ENCODE peak calls at places on chromosome 7, in nine cellular contexts. One of them, this sample, is unnamed.

GRCh38 chr7:96327429-96327828 is 5.5 kb upstream of the SLC25A13 start:
- ATAC-seq in T-helper 17 cell: no peak
- ATAC-seq in activated T-cell treated with anti-CD3 and anti-CD28 coated beads, Interleukin-2, amount 50 U/mL, for 4 hours: no peak
- ATAC-seq in activated B cell treated with CpG ODN at 0.5 μM for 24 hours: no peak
- ATAC-seq in right lobe of liver: peak; percentile 82
- ATAC-seq in Right ventricle myocardium inferior: no peak
- ATAC-seq in activated CD8-positive, alpha-beta T cell treated with anti-CD3 and anti-CD28 coated beads, Interleukin-2, amount 10 ng/mL, durations not matched to agents 7 days and 5 days: no peak
- ATAC-seq in stimulated activated naive B cell treated with anti-CD40 and anti-IgM and Interleukin-4, amounts not matched to agents 10 μg/mL and 1 μg/mL and 100 μg/mL, for 72 hours: no peak
- ATAC-seq in left cardiac atrium: no peak
- ATAC-seq in this sample: no peak

GRCh38 chr7:17559388-17559787 is 260.9 kb downstream of the AHR start:
- ATAC-seq in right lobe of liver: no peak
- ATAC-seq in activated CD8-positive, alpha-beta T cell treated with anti-CD3 and anti-CD28 coated beads, Interleukin-2, amount 10 ng/mL, durations not matched to agents 7 days and 5 days: no peak
- ATAC-seq in T-helper 17 cell: no peak
- ATAC-seq in stimulated activated naive B cell treated with anti-CD40 and anti-IgM and Interleukin-4, amounts not matched to agents 10 μg/mL and 1 μg/mL and 100 μg/mL, for 72 hours: no peak
- ATAC-seq in Right ventricle myocardium inferior: no peak
- ATAC-seq in left cardiac atrium: no peak
- ATAC-seq in activated B cell treated with CpG ODN at 0.5 μM for 24 hours: no peak
- ATAC-seq in activated T-cell treated with anti-CD3 and anti-CD28 coated beads, Interleukin-2, amount 50 U/mL, for 4 hours: no peak
- ATAC-seq in this sample: no peak

GRCh38 chr7:8232999-8233847 is 28.7 kb downstream of the ICA1 start:
- ATAC-seq in T-helper 17 cell: no peak
- ATAC-seq in activated T-cell treated with anti-CD3 and anti-CD28 coated beads, Interleukin-2, amount 50 U/mL, for 4 hours: peak; percentile 43
- ATAC-seq in right lobe of liver: no peak
- ATAC-seq in activated B cell treated with CpG ODN at 0.5 μM for 24 hours: no peak
- ATAC-seq in activated CD8-positive, alpha-beta T cell treated with anti-CD3 and anti-CD28 coated beads, Interleukin-2, amount 10 ng/mL, durations not matched to agents 7 days and 5 days: no peak
- ATAC-seq in stimulated activated naive B cell treated with anti-CD40 and anti-IgM and Interleukin-4, amounts not matched to agents 10 μg/mL and 1 μg/mL and 100 μg/mL, for 72 hours: no peak
- ATAC-seq in Right ventricle myocardium inferior: peak; percentile 92
- ATAC-seq in left cardiac atrium: peak; percentile 88
- ATAC-seq in this sample: no peak

GRCh38 chr7:99393363-99394187 is 14.8 kb downstream of the PDAP1 start:
- ATAC-seq in stimulated activated naive B cell treated with anti-CD40 and anti-IgM and Interleukin-4, amounts not matched to agents 10 μg/mL and 1 μg/mL and 100 μg/mL, for 72 hours: no peak
- ATAC-seq in Right ventricle myocardium inferior: peak; percentile 58
- ATAC-seq in activated T-cell treated with anti-CD3 and anti-CD28 coated beads, Interleukin-2, amount 50 U/mL, for 4 hours: no peak
- ATAC-seq in left cardiac atrium: peak; percentile 76
- ATAC-seq in activated CD8-positive, alpha-beta T cell treated with anti-CD3 and anti-CD28 coated beads, Interleukin-2, amount 10 ng/mL, durations not matched to agents 7 days and 5 days: no peak
- ATAC-seq in right lobe of liver: peak; percentile 43
- ATAC-seq in activated B cell treated with CpG ODN at 0.5 μM for 24 hours: no peak
- ATAC-seq in T-helper 17 cell: no peak
- ATAC-seq in this sample: peak; percentile 16

GRCh38 chr7:74461970-74462706 is 8.4 kb downstream of the GTF2IRD1 start:
- ATAC-seq in activated CD8-positive, alpha-beta T cell treated with anti-CD3 and anti-CD28 coated beads, Interleukin-2, amount 10 ng/mL, durations not matched to agents 7 days and 5 days: no peak
- ATAC-seq in stimulated activated naive B cell treated with anti-CD40 and anti-IgM and Interleukin-4, amounts not matched to agents 10 μg/mL and 1 μg/mL and 100 μg/mL, for 72 hours: no peak
- ATAC-seq in activated T-cell treated with anti-CD3 and anti-CD28 coated beads, Interleukin-2, amount 50 U/mL, for 4 hours: no peak
- ATAC-seq in right lobe of liver: no peak
- ATAC-seq in left cardiac atrium: no peak
- ATAC-seq in T-helper 17 cell: no peak
- ATAC-seq in Right ventricle myocardium inferior: no peak
- ATAC-seq in activated B cell treated with CpG ODN at 0.5 μM for 24 hours: no peak
- ATAC-seq in this sample: peak; percentile 17

GRCh38 chr7:6577369-6578113 is at the start of gene ZDHHC4:
- ATAC-seq in activated CD8-positive, alpha-beta T cell treated with anti-CD3 and anti-CD28 coated beads, Interleukin-2, amount 10 ng/mL, durations not matched to agents 7 days and 5 days: peak; percentile 97
- ATAC-seq in activated B cell treated with CpG ODN at 0.5 μM for 24 hours: peak; percentile 88
- ATAC-seq in left cardiac atrium: peak; percentile 99
- ATAC-seq in right lobe of liver: peak; percentile 99
- ATAC-seq in activated T-cell treated with anti-CD3 and anti-CD28 coated beads, Interleukin-2, amount 50 U/mL, for 4 hours: peak; percentile 98
- ATAC-seq in Right ventricle myocardium inferior: peak; percentile 99
- ATAC-seq in stimulated activated naive B cell treated with anti-CD40 and anti-IgM and Interleukin-4, amounts not matched to agents 10 μg/mL and 1 μg/mL and 100 μg/mL, for 72 hours: peak; percentile 99
- ATAC-seq in T-helper 17 cell: peak; percentile 95
- ATAC-seq in this sample: peak; percentile 97

GRCh38 chr7:74499835-74500388 is 46.2 kb downstream of the GTF2IRD1 start:
- ATAC-seq in Right ventricle myocardium inferior: no peak
- ATAC-seq in activated B cell treated with CpG ODN at 0.5 μM for 24 hours: no peak
- ATAC-seq in stimulated activated naive B cell treated with anti-CD40 and anti-IgM and Interleukin-4, amounts not matched to agents 10 μg/mL and 1 μg/mL and 100 μg/mL, for 72 hours: no peak
- ATAC-seq in left cardiac atrium: no peak
- ATAC-seq in right lobe of liver: no peak
- ATAC-seq in activated T-cell treated with anti-CD3 and anti-CD28 coated beads, Interleukin-2, amount 50 U/mL, for 4 hours: no peak
- ATAC-seq in T-helper 17 cell: no peak
- ATAC-seq in activated CD8-positive, alpha-beta T cell treated with anti-CD3 and anti-CD28 coated beads, Interleukin-2, amount 10 ng/mL, durations not matched to agents 7 days and 5 days: no peak
- ATAC-seq in this sample: no peak

GRCh38 chr7:92158660-92159575 is 20.0 kb downstream of the LRRD1 start:
- ATAC-seq in activated B cell treated with CpG ODN at 0.5 μM for 24 hours: no peak
- ATAC-seq in stimulated activated naive B cell treated with anti-CD40 and anti-IgM and Interleukin-4, amounts not matched to agents 10 μg/mL and 1 μg/mL and 100 μg/mL, for 72 hours: no peak
- ATAC-seq in activated CD8-positive, alpha-beta T cell treated with anti-CD3 and anti-CD28 coated beads, Interleukin-2, amount 10 ng/mL, durations not matched to agents 7 days and 5 days: no peak
- ATAC-seq in left cardiac atrium: no peak
- ATAC-seq in Right ventricle myocardium inferior: no peak
- ATAC-seq in right lobe of liver: no peak
- ATAC-seq in activated T-cell treated with anti-CD3 and anti-CD28 coated beads, Interleukin-2, amount 50 U/mL, for 4 hours: no peak
- ATAC-seq in T-helper 17 cell: no peak
- ATAC-seq in this sample: no peak

GRCh38 chr7:51213618-51214017 is 103.0 kb downstream of the COBL start:
- ATAC-seq in activated B cell treated with CpG ODN at 0.5 μM for 24 hours: no peak
- ATAC-seq in activated T-cell treated with anti-CD3 and anti-CD28 coated beads, Interleukin-2, amount 50 U/mL, for 4 hours: no peak
- ATAC-seq in left cardiac atrium: no peak
- ATAC-seq in T-helper 17 cell: no peak
- ATAC-seq in Right ventricle myocardium inferior: no peak
- ATAC-seq in right lobe of liver: no peak
- ATAC-seq in stimulated activated naive B cell treated with anti-CD40 and anti-IgM and Interleukin-4, amounts not matched to agents 10 μg/mL and 1 μg/mL and 100 μg/mL, for 72 hours: no peak
- ATAC-seq in activated CD8-positive, alpha-beta T cell treated with anti-CD3 and anti-CD28 coated beads, Interleukin-2, amount 10 ng/mL, durations not matched to agents 7 days and 5 days: no peak
- ATAC-seq in this sample: no peak

GRCh38 chr7:11730725-11731124 is 101.3 kb downstream of the THSD7A start:
- ATAC-seq in left cardiac atrium: no peak
- ATAC-seq in activated B cell treated with CpG ODN at 0.5 μM for 24 hours: no peak
- ATAC-seq in activated CD8-positive, alpha-beta T cell treated with anti-CD3 and anti-CD28 coated beads, Interleukin-2, amount 10 ng/mL, durations not matched to agents 7 days and 5 days: no peak
- ATAC-seq in activated T-cell treated with anti-CD3 and anti-CD28 coated beads, Interleukin-2, amount 50 U/mL, for 4 hours: no peak
- ATAC-seq in right lobe of liver: no peak
- ATAC-seq in Right ventricle myocardium inferior: no peak
- ATAC-seq in stimulated activated naive B cell treated with anti-CD40 and anti-IgM and Interleukin-4, amounts not matched to agents 10 μg/mL and 1 μg/mL and 100 μg/mL, for 72 hours: no peak
- ATAC-seq in T-helper 17 cell: no peak
- ATAC-seq in this sample: no peak

GRCh38 chr7:27453702-27454405 is 208.8 kb downstream of the HIBADH start:
- ATAC-seq in activated T-cell treated with anti-CD3 and anti-CD28 coated beads, Interleukin-2, amount 50 U/mL, for 4 hours: no peak
- ATAC-seq in stimulated activated naive B cell treated with anti-CD40 and anti-IgM and Interleukin-4, amounts not matched to agents 10 μg/mL and 1 μg/mL and 100 μg/mL, for 72 hours: no peak
- ATAC-seq in Right ventricle myocardium inferior: no peak
- ATAC-seq in left cardiac atrium: no peak
- ATAC-seq in activated CD8-positive, alpha-beta T cell treated with anti-CD3 and anti-CD28 coated beads, Interleukin-2, amount 10 ng/mL, durations not matched to agents 7 days and 5 days: no peak
- ATAC-seq in activated B cell treated with CpG ODN at 0.5 μM for 24 hours: no peak
- ATAC-seq in right lobe of liver: no peak
- ATAC-seq in T-helper 17 cell: no peak
- ATAC-seq in this sample: no peak

GRCh38 chr7:157876469-157877285 is 539.9 kb downstream of the DNAJB6 start:
- ATAC-seq in activated T-cell treated with anti-CD3 and anti-CD28 coated beads, Interleukin-2, amount 50 U/mL, for 4 hours: no peak
- ATAC-seq in left cardiac atrium: no peak
- ATAC-seq in activated CD8-positive, alpha-beta T cell treated with anti-CD3 and anti-CD28 coated beads, Interleukin-2, amount 10 ng/mL, durations not matched to agents 7 days and 5 days: no peak
- ATAC-seq in stimulated activated naive B cell treated with anti-CD40 and anti-IgM and Interleukin-4, amounts not matched to agents 10 μg/mL and 1 μg/mL and 100 μg/mL, for 72 hours: no peak
- ATAC-seq in activated B cell treated with CpG ODN at 0.5 μM for 24 hours: no peak
- ATAC-seq in right lobe of liver: no peak
- ATAC-seq in T-helper 17 cell: no peak
- ATAC-seq in Right ventricle myocardium inferior: no peak
- ATAC-seq in this sample: no peak

GRCh38 chr7:41501016-41501415 is 201.9 kb downstream of the INHBA start:
- ATAC-seq in activated T-cell treated with anti-CD3 and anti-CD28 coated beads, Interleukin-2, amount 50 U/mL, for 4 hours: no peak
- ATAC-seq in right lobe of liver: no peak
- ATAC-seq in left cardiac atrium: no peak
- ATAC-seq in activated CD8-positive, alpha-beta T cell treated with anti-CD3 and anti-CD28 coated beads, Interleukin-2, amount 10 ng/mL, durations not matched to agents 7 days and 5 days: no peak
- ATAC-seq in activated B cell treated with CpG ODN at 0.5 μM for 24 hours: no peak
- ATAC-seq in T-helper 17 cell: no peak
- ATAC-seq in Right ventricle myocardium inferior: no peak
- ATAC-seq in stimulated activated naive B cell treated with anti-CD40 and anti-IgM and Interleukin-4, amounts not matched to agents 10 μg/mL and 1 μg/mL and 100 μg/mL, for 72 hours: no peak
- ATAC-seq in this sample: no peak

GRCh38 chr7:80078159-80078731 is 56.4 kb upstream of the GNAI1 start:
- ATAC-seq in activated CD8-positive, alpha-beta T cell treated with anti-CD3 and anti-CD28 coated beads, Interleukin-2, amount 10 ng/mL, durations not matched to agents 7 days and 5 days: peak; percentile 63
- ATAC-seq in stimulated activated naive B cell treated with anti-CD40 and anti-IgM and Interleukin-4, amounts not matched to agents 10 μg/mL and 1 μg/mL and 100 μg/mL, for 72 hours: peak; percentile 75
- ATAC-seq in Right ventricle myocardium inferior: no peak
- ATAC-seq in right lobe of liver: peak; percentile 87
- ATAC-seq in left cardiac atrium: no peak
- ATAC-seq in activated B cell treated with CpG ODN at 0.5 μM for 24 hours: no peak
- ATAC-seq in activated T-cell treated with anti-CD3 and anti-CD28 coated beads, Interleukin-2, amount 50 U/mL, for 4 hours: peak; percentile 85
- ATAC-seq in T-helper 17 cell: no peak
- ATAC-seq in this sample: no peak

GRCh38 chr7:132485600-132486594 is 90.4 kb downstream of the PLXNA4 start:
- ATAC-seq in activated B cell treated with CpG ODN at 0.5 μM for 24 hours: no peak
- ATAC-seq in Right ventricle myocardium inferior: peak; percentile 71
- ATAC-seq in stimulated activated naive B cell treated with anti-CD40 and anti-IgM and Interleukin-4, amounts not matched to agents 10 μg/mL and 1 μg/mL and 100 μg/mL, for 72 hours: no peak
- ATAC-seq in left cardiac atrium: peak; percentile 81
- ATAC-seq in activated T-cell treated with anti-CD3 and anti-CD28 coated beads, Interleukin-2, amount 50 U/mL, for 4 hours: peak; percentile 76
- ATAC-seq in activated CD8-positive, alpha-beta T cell treated with anti-CD3 and anti-CD28 coated beads, Interleukin-2, amount 10 ng/mL, durations not matched to agents 7 days and 5 days: peak; percentile 87
- ATAC-seq in right lobe of liver: peak; percentile 50
- ATAC-seq in T-helper 17 cell: peak; percentile 94
- ATAC-seq in this sample: no peak

GRCh38 chr7:123724725-123725381 is 23.9 kb downstream of the WASL start:
- ATAC-seq in activated CD8-positive, alpha-beta T cell treated with anti-CD3 and anti-CD28 coated beads, Interleukin-2, amount 10 ng/mL, durations not matched to agents 7 days and 5 days: peak; percentile 43
- ATAC-seq in activated B cell treated with CpG ODN at 0.5 μM for 24 hours: no peak
- ATAC-seq in activated T-cell treated with anti-CD3 and anti-CD28 coated beads, Interleukin-2, amount 50 U/mL, for 4 hours: no peak
- ATAC-seq in left cardiac atrium: no peak
- ATAC-seq in stimulated activated naive B cell treated with anti-CD40 and anti-IgM and Interleukin-4, amounts not matched to agents 10 μg/mL and 1 μg/mL and 100 μg/mL, for 72 hours: no peak
- ATAC-seq in Right ventricle myocardium inferior: no peak
- ATAC-seq in right lobe of liver: no peak
- ATAC-seq in T-helper 17 cell: no peak
- ATAC-seq in this sample: no peak

GRCh38 chr7:44325811-44326241 is 432 bp upstream of the CAMK2B start:
- ATAC-seq in right lobe of liver: no peak
- ATAC-seq in activated T-cell treated with anti-CD3 and anti-CD28 coated beads, Interleukin-2, amount 50 U/mL, for 4 hours: no peak
- ATAC-seq in activated CD8-positive, alpha-beta T cell treated with anti-CD3 and anti-CD28 coated beads, Interleukin-2, amount 10 ng/mL, durations not matched to agents 7 days and 5 days: peak; percentile 6
- ATAC-seq in activated B cell treated with CpG ODN at 0.5 μM for 24 hours: peak; percentile 21
- ATAC-seq in T-helper 17 cell: no peak
- ATAC-seq in stimulated activated naive B cell treated with anti-CD40 and anti-IgM and Interleukin-4, amounts not matched to agents 10 μg/mL and 1 μg/mL and 100 μg/mL, for 72 hours: peak; percentile 20
- ATAC-seq in Right ventricle myocardium inferior: no peak
- ATAC-seq in left cardiac atrium: peak; percentile 32
- ATAC-seq in this sample: no peak

GRCh38 chr7:2527505-2528464 is 8.2 kb downstream of the LFNG start:
- ATAC-seq in right lobe of liver: no peak
- ATAC-seq in activated B cell treated with CpG ODN at 0.5 μM for 24 hours: no peak
- ATAC-seq in stimulated activated naive B cell treated with anti-CD40 and anti-IgM and Interleukin-4, amounts not matched to agents 10 μg/mL and 1 μg/mL and 100 μg/mL, for 72 hours: no peak
- ATAC-seq in activated T-cell treated with anti-CD3 and anti-CD28 coated beads, Interleukin-2, amount 50 U/mL, for 4 hours: peak; percentile 28
- ATAC-seq in left cardiac atrium: no peak
- ATAC-seq in Right ventricle myocardium inferior: no peak
- ATAC-seq in activated CD8-positive, alpha-beta T cell treated with anti-CD3 and anti-CD28 coated beads, Interleukin-2, amount 10 ng/mL, durations not matched to agents 7 days and 5 days: peak; percentile 9
- ATAC-seq in T-helper 17 cell: no peak
- ATAC-seq in this sample: no peak

GRCh38 chr7:108596560-108596959 is 26.9 kb downstream of the DNAJB9 start:
- ATAC-seq in left cardiac atrium: no peak
- ATAC-seq in stimulated activated naive B cell treated with anti-CD40 and anti-IgM and Interleukin-4, amounts not matched to agents 10 μg/mL and 1 μg/mL and 100 μg/mL, for 72 hours: no peak
- ATAC-seq in Right ventricle myocardium inferior: no peak
- ATAC-seq in activated B cell treated with CpG ODN at 0.5 μM for 24 hours: no peak
- ATAC-seq in right lobe of liver: no peak
- ATAC-seq in activated CD8-positive, alpha-beta T cell treated with anti-CD3 and anti-CD28 coated beads, Interleukin-2, amount 10 ng/mL, durations not matched to agents 7 days and 5 days: no peak
- ATAC-seq in activated T-cell treated with anti-CD3 and anti-CD28 coated beads, Interleukin-2, amount 50 U/mL, for 4 hours: no peak
- ATAC-seq in T-helper 17 cell: peak; percentile 66
- ATAC-seq in this sample: no peak

GRCh38 chr7:95026421-95027072 is 119.2 kb downstream of the PPP1R9A start:
- ATAC-seq in T-helper 17 cell: no peak
- ATAC-seq in left cardiac atrium: no peak
- ATAC-seq in stimulated activated naive B cell treated with anti-CD40 and anti-IgM and Interleukin-4, amounts not matched to agents 10 μg/mL and 1 μg/mL and 100 μg/mL, for 72 hours: no peak
- ATAC-seq in activated CD8-positive, alpha-beta T cell treated with anti-CD3 and anti-CD28 coated beads, Interleukin-2, amount 10 ng/mL, durations not matched to agents 7 days and 5 days: no peak
- ATAC-seq in activated B cell treated with CpG ODN at 0.5 μM for 24 hours: no peak
- ATAC-seq in Right ventricle myocardium inferior: no peak
- ATAC-seq in right lobe of liver: no peak
- ATAC-seq in activated T-cell treated with anti-CD3 and anti-CD28 coated beads, Interleukin-2, amount 50 U/mL, for 4 hours: no peak
- ATAC-seq in this sample: no peak

GRCh38 chr7:38169862-38170261 is 8.2 kb upstream of the STARD3NL start:
- ATAC-seq in right lobe of liver: no peak
- ATAC-seq in left cardiac atrium: no peak
- ATAC-seq in Right ventricle myocardium inferior: no peak
- ATAC-seq in activated B cell treated with CpG ODN at 0.5 μM for 24 hours: no peak
- ATAC-seq in stimulated activated naive B cell treated with anti-CD40 and anti-IgM and Interleukin-4, amounts not matched to agents 10 μg/mL and 1 μg/mL and 100 μg/mL, for 72 hours: no peak
- ATAC-seq in activated T-cell treated with anti-CD3 and anti-CD28 coated beads, Interleukin-2, amount 50 U/mL, for 4 hours: no peak
- ATAC-seq in activated CD8-positive, alpha-beta T cell treated with anti-CD3 and anti-CD28 coated beads, Interleukin-2, amount 10 ng/mL, durations not matched to agents 7 days and 5 days: peak; percentile 30
- ATAC-seq in T-helper 17 cell: no peak
- ATAC-seq in this sample: no peak

GRCh38 chr7:45219130-45219529 is 61.5 kb downstream of the RAMP3 start:
- ATAC-seq in activated B cell treated with CpG ODN at 0.5 μM for 24 hours: no peak
- ATAC-seq in activated T-cell treated with anti-CD3 and anti-CD28 coated beads, Interleukin-2, amount 50 U/mL, for 4 hours: no peak
- ATAC-seq in left cardiac atrium: no peak
- ATAC-seq in stimulated activated naive B cell treated with anti-CD40 and anti-IgM and Interleukin-4, amounts not matched to agents 10 μg/mL and 1 μg/mL and 100 μg/mL, for 72 hours: no peak
- ATAC-seq in right lobe of liver: no peak
- ATAC-seq in Right ventricle myocardium inferior: no peak
- ATAC-seq in activated CD8-positive, alpha-beta T cell treated with anti-CD3 and anti-CD28 coated beads, Interleukin-2, amount 10 ng/mL, durations not matched to agents 7 days and 5 days: no peak
- ATAC-seq in T-helper 17 cell: no peak
- ATAC-seq in this sample: no peak

GRCh38 chr7:137169282-137169698 is 174.2 kb downstream of the PTN start:
- ATAC-seq in right lobe of liver: peak; percentile 98
- ATAC-seq in T-helper 17 cell: no peak
- ATAC-seq in activated B cell treated with CpG ODN at 0.5 μM for 24 hours: no peak
- ATAC-seq in stimulated activated naive B cell treated with anti-CD40 and anti-IgM and Interleukin-4, amounts not matched to agents 10 μg/mL and 1 μg/mL and 100 μg/mL, for 72 hours: no peak
- ATAC-seq in left cardiac atrium: peak; percentile 84
- ATAC-seq in activated CD8-positive, alpha-beta T cell treated with anti-CD3 and anti-CD28 coated beads, Interleukin-2, amount 10 ng/mL, durations not matched to agents 7 days and 5 days: no peak
- ATAC-seq in Right ventricle myocardium inferior: peak; percentile 80
- ATAC-seq in activated T-cell treated with anti-CD3 and anti-CD28 coated beads, Interleukin-2, amount 50 U/mL, for 4 hours: no peak
- ATAC-seq in this sample: no peak

GRCh38 chr7:69192134-69192533 is 406.1 kb upstream of the AUTS2 start:
- ATAC-seq in left cardiac atrium: no peak
- ATAC-seq in activated CD8-positive, alpha-beta T cell treated with anti-CD3 and anti-CD28 coated beads, Interleukin-2, amount 10 ng/mL, durations not matched to agents 7 days and 5 days: no peak
- ATAC-seq in activated T-cell treated with anti-CD3 and anti-CD28 coated beads, Interleukin-2, amount 50 U/mL, for 4 hours: no peak
- ATAC-seq in Right ventricle myocardium inferior: no peak
- ATAC-seq in stimulated activated naive B cell treated with anti-CD40 and anti-IgM and Interleukin-4, amounts not matched to agents 10 μg/mL and 1 μg/mL and 100 μg/mL, for 72 hours: peak; percentile 87
- ATAC-seq in T-helper 17 cell: no peak
- ATAC-seq in right lobe of liver: no peak
- ATAC-seq in activated B cell treated with CpG ODN at 0.5 μM for 24 hours: no peak
- ATAC-seq in this sample: peak; percentile 80

GRCh38 chr7:86951895-86952294 is 107.6 kb downstream of the ELAPOR2 start:
- ATAC-seq in stimulated activated naive B cell treated with anti-CD40 and anti-IgM and Interleukin-4, amounts not matched to agents 10 μg/mL and 1 μg/mL and 100 μg/mL, for 72 hours: no peak
- ATAC-seq in Right ventricle myocardium inferior: no peak
- ATAC-seq in right lobe of liver: no peak
- ATAC-seq in activated CD8-positive, alpha-beta T cell treated with anti-CD3 and anti-CD28 coated beads, Interleukin-2, amount 10 ng/mL, durations not matched to agents 7 days and 5 days: no peak
- ATAC-seq in activated T-cell treated with anti-CD3 and anti-CD28 coated beads, Interleukin-2, amount 50 U/mL, for 4 hours: no peak
- ATAC-seq in T-helper 17 cell: no peak
- ATAC-seq in left cardiac atrium: no peak
- ATAC-seq in activated B cell treated with CpG ODN at 0.5 μM for 24 hours: no peak
- ATAC-seq in this sample: no peak

This sample was measured in stimulated activated memory B cell treated with anti-CD40 and anti-IgM and Interleukin-4, amounts not matched to agents 10 μg/mL and 1 μg/mL and 100 μg/mL, for 72 hours.